ENCODE peak calls at places on chromosomes 12 and 14, in nine cellular contexts. I is MM.1S; V is uterus; J is foreskin keratinocyte; M is WERI-Rb-1; X is CD4-positive, alpha-beta memory T cell; S is left ventricle myocardium inferior; K is upper lobe of right lung; A is mammary epithelial cell. U is an unnamed sample. For H3K27me3, the result is how much of the 10 kb centered on the place peaks cover.

GRCh38 chr12:120369476-120370342 is 745 bp upstream of the MSI1 start:
- DNase-seq in I (no peak), V (no peak), J (no peak), M (no peak), X (no peak), S (no peak), K (no peak), A (no peak), U (no peak)

GRCh38 chr12:121531356-121531750 is 49.5 kb downstream of the KDM2B start:
- DNase-seq in I (no peak), V (no peak), J (no peak), M (no peak), X (no peak), S (no peak), K (no peak), A (no peak), U (no peak)

GRCh38 chr14:51095854-51096823 is 1.2 kb upstream of the TRIM9 start:
- DNase-seq in I (no peak), V (peak), J (peak), M (peak), X (no peak), S (no peak), K (no peak), A (peak), U (no peak)

GRCh38 chr14:104844306-104845032 is 20.6 kb upstream of the CEP170B start:
- DNase-seq in I (no peak), V (peak), J (no peak), M (no peak), X (no peak), S (no peak), K (peak), A (no peak), U (no peak)

GRCh38 chr12:58882796-58883195 is 37.5 kb downstream of the LRIG3 start:
- DNase-seq in I (no peak), V (no peak), J (no peak), M (no peak), X (no peak), S (no peak), K (no peak), A (no peak), U (no peak)

GRCh38 chr12:72214163-72214562 is 58.0 kb upstream of the TRHDE start:
- DNase-seq in I (no peak), V (no peak), J (no peak), M (no peak), X (no peak), S (no peak), K (no peak), A (no peak), U (no peak)

GRCh38 chr12:108342985-108343384 is 3.9 kb upstream of the CMKLR1 start:
- DNase-seq in I (no peak), V (no peak), J (no peak), M (no peak), X (no peak), S (no peak), K (no peak), A (no peak), U (no peak)

GRCh38 chr14:61322799-61323290 is 1.5 kb downstream of the PRKCH start:
- DNase-seq in I (no peak), V (no peak), J (peak), M (no peak), X (peak), S (no peak), K (no peak), A (peak), U (no peak)

GRCh38 chr14:36690301-36691020 is 28.8 kb downstream of the PAX9 start:
- DNase-seq in I (no peak), V (no peak), J (peak), M (no peak), X (no peak), S (no peak), K (no peak), A (peak), U (no peak)

GRCh38 chr12:69287556-69287955 is 48.2 kb downstream of the CPSF6 start:
- DNase-seq in I (no peak), V (no peak), J (no peak), M (no peak), X (no peak), S (no peak), K (no peak), A (no peak), U (no peak)

GRCh38 chr12:185197-185955 is 28.6 kb downstream of the SLC6A12 start:
- DNase-seq in I (no peak), V (no peak), J (no peak), M (peak), X (no peak), S (no peak), K (no peak), A (no peak), U (no peak)

GRCh38 chr14:103315368-103315911 is 18.6 kb upstream of the EIF5 start:
- DNase-seq in I (no peak), V (no peak), J (peak), M (no peak), X (no peak), S (no peak), K (no peak), A (peak), U (no peak)

GRCh38 chr12:104285740-104286537 is 17.6 kb upstream of the EID3 start:
- DNase-seq in I (no peak), V (no peak), J (peak), M (no peak), X (no peak), S (no peak), K (peak), A (peak), U (no peak)

GRCh38 chr14:105473033-105473676 is 1.5 kb upstream of the CRIP2 start:
- DNase-seq in I (no peak), V (no peak), J (no peak), M (no peak), X (no peak), S (peak), K (no peak), A (no peak), U (no peak)

GRCh38 chr12:15862840-15863239 is 19.3 kb upstream of the STRAP start:
- DNase-seq in I (no peak), V (no peak), J (no peak), M (no peak), X (no peak), S (no peak), K (no peak), A (no peak), U (no peak)

GRCh38 chr12:125518074-125518473 is 452.8 kb downstream of the AACS start:
- DNase-seq in I (no peak), V (no peak), J (no peak), M (no peak), X (no peak), S (no peak), K (no peak), A (no peak), U (no peak)

GRCh38 chr12:7369274-7369729 is 65.4 kb downstream of the ACSM4 start:
- DNase-seq in I (no peak), V (no peak), J (no peak), M (no peak), X (no peak), S (peak), K (no peak), A (peak), U (peak)

GRCh38 chr12:81888341-81888740 is 129.2 kb upstream of the PPFIA2 start:
- DNase-seq in I (no peak), V (no peak), J (no peak), M (no peak), X (no peak), S (no peak), K (no peak), A (no peak), U (no peak)

GRCh38 chr14:92542766-92543554 is 29.4 kb downstream of the RIN3 start:
- DNase-seq in I (no peak), V (no peak), J (no peak), M (no peak), X (no peak), S (no peak), K (no peak), A (no peak), U (no peak)

GRCh38 chr14:79809849-79810612 is 401.3 kb downstream of the DIO2 start:
- DNase-seq in I (peak), V (no peak), J (no peak), M (peak), X (no peak), S (no peak), K (no peak), A (no peak), U (no peak)

GRCh38 chr12:110355080-110355479 is 48.4 kb downstream of the ANAPC7 start:
- DNase-seq in I (peak), V (no peak), J (no peak), M (no peak), X (no peak), S (no peak), K (no peak), A (no peak), U (no peak)

GRCh38 chr14:48584031-48584430 is 908.6 kb upstream of the MDGA2 start:
- DNase-seq in I (no peak), V (no peak), J (no peak), M (no peak), X (no peak), S (no peak), K (no peak), A (peak), U (no peak)

GRCh38 chr12:122858591-122859302 is 23.5 kb downstream of the HIP1R start:
- DNase-seq in I (no peak), V (no peak), J (no peak), M (no peak), X (no peak), S (no peak), K (no peak), A (no peak), U (no peak)

GRCh38 chr12:31922341-31923062 is 36.7 kb upstream of the RESF1 start:
- DNase-seq in I (no peak), V (no peak), J (peak), M (no peak), X (no peak), S (no peak), K (no peak), A (peak), U (no peak)

GRCh38 chr12:98895086-98895651 is 250.1 kb downstream of the APAF1 start:
- DNase-seq in I (no peak), V (no peak), J (no peak), M (peak), X (no peak), S (no peak), K (no peak), A (no peak), U (no peak)

GRCh38 chr12:88052686-88053085 is 23.5 kb upstream of the C12orf50 start:
- DNase-seq in I (peak), V (no peak), J (peak), M (peak), X (no peak), S (no peak), K (no peak), A (peak), U (no peak)

GRCh38 chr12:32454075-32454474 is 54.7 kb downstream of the FGD4 start:
- DNase-seq in I (no peak), V (no peak), J (peak), M (no peak), X (no peak), S (no peak), K (no peak), A (peak), U (no peak)

GRCh38 chr12:49201595-49202295 is 12.9 kb upstream of the TUBA1A start:
- DNase-seq in I (no peak), V (peak), J (peak), M (no peak), X (no peak), S (no peak), K (no peak), A (peak), U (no peak)

GRCh38 chr12:64058541-64059321 is 163.4 kb downstream of the KICS2 start:
- DNase-seq in I (no peak), V (no peak), J (no peak), M (no peak), X (no peak), S (no peak), K (no peak), A (no peak), U (no peak)

GRCh38 chr12:57808351-57808750 is 10.2 kb downstream of the AVIL start:
- DNase-seq in I (no peak), V (no peak), J (no peak), M (no peak), X (no peak), S (no peak), K (no peak), A (no peak), U (no peak)

GRCh38 chr12:100199347-100200136 is 1.1 kb upstream of the ACTR6 start:
- DNase-seq in I (peak), V (peak), J (no peak), M (peak), X (peak), S (peak), K (peak), A (peak), U (no peak)

DNA sequence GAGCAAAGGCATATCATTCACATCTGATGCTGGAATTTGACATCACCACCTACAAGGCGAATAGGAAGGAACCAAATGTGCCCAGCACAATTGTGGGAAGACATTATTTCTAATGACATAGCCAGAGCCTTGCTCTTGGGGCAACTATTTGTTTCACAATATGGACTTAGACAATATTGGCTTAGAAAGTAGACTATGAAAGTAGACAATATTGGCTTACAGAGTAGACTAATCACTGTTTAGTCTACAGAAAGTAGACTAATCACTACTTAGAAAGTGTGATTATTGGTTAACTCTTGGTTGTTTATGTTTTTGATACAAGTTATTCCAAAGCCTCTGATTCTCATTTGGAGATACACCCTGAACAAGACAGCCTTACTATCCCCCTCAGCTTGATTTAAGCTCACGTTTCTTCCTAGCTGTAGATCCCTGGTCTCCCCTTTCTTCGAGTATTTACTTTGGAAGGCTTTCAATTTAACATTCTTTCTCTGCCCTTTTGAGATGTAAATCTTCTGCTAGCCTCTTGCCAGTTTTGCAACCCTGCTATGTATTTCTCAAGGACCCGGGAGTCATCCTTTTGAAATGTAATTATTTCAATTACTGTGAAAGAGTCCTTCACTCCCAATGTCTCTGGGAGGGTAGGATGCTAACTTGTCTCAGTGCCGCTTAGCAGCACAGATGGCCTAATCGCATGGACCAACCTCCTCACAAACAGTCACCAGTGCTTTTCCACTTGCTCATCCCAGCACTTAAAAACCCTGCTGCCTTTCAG is 843.2 kb downstream of the GALC start:
- DNase-seq in I (no peak), V (no peak), J (no peak), M (no peak), X (no peak), S (no peak), K (no peak), A (peak), U (peak)
- H3K27me3 ChIP-seq in I (under half), V (under half), J (under half), M (under half), X (under half), S (under half), K (under half), A (under half), U (under half)

GRCh38 chr12:26125451-26126339 is 858 bp upstream of the BHLHE41 start:
- DNase-seq in I (peak), V (peak), J (peak), M (peak), X (no peak), S (peak), K (peak), A (peak), U (no peak)

GRCh38 chr12:26121841-26122680 is 2.8 kb downstream of the BHLHE41 start:
- DNase-seq in I (peak), V (no peak), J (no peak), M (peak), X (no peak), S (peak), K (peak), A (no peak), U (no peak)

GRCh38 chr12:26124491-26125450 is at the start of gene BHLHE41:
- DNase-seq in I (peak), V (peak), J (no peak), M (peak), X (no peak), S (peak), K (peak), A (peak), U (no peak)

GRCh38 chr12:26122681-26123481 is 2.0 kb downstream of the BHLHE41 start:
- DNase-seq in I (peak), V (peak), J (peak), M (peak), X (no peak), S (peak), K (peak), A (peak), U (no peak)

GRCh38 chr12:26123482-26123980 is 1.3 kb downstream of the BHLHE41 start:
- DNase-seq in I (peak), V (no peak), J (no peak), M (no peak), X (no peak), S (no peak), K (no peak), A (no peak), U (no peak)
- H3K27me3 ChIP-seq in I (under half), V (under half), J (half or more), M (half or more), X (under half), S (under half), K (half or more), A (under half), U (under half)

GRCh38 chr12:54127538-54128259 is 61.1 kb downstream of the SMUG1 start:
- DNase-seq in I (no peak), V (no peak), J (no peak), M (no peak), X (no peak), S (no peak), K (no peak), A (no peak), U (no peak)
- H3K27me3 ChIP-seq in I (under half), V (under half), J (under half), M (under half), X (under half), S (half or more), K (under half), A (under half), U (under half)

GRCh38 chr14:99806841-99807240 is 13.6 kb downstream of the EML1 start:
- DNase-seq in I (no peak), V (peak), J (no peak), M (no peak), X (no peak), S (no peak), K (no peak), A (no peak), U (no peak)

GRCh38 chr14:99806040-99806439 is 12.8 kb downstream of the EML1 start:
- DNase-seq in I (no peak), V (peak), J (no peak), M (no peak), X (no peak), S (no peak), K (no peak), A (no peak), U (no peak)

GRCh38 chr14:99808515-99808914 is 15.3 kb downstream of the EML1 start:
- DNase-seq in I (no peak), V (peak), J (no peak), M (no peak), X (no peak), S (no peak), K (no peak), A (no peak), U (no peak)

GRCh38 chr14:99808133-99808505 is 14.9 kb downstream of the EML1 start:
- DNase-seq in I (no peak), V (peak), J (no peak), M (no peak), X (no peak), S (no peak), K (no peak), A (no peak), U (no peak)

DNA sequence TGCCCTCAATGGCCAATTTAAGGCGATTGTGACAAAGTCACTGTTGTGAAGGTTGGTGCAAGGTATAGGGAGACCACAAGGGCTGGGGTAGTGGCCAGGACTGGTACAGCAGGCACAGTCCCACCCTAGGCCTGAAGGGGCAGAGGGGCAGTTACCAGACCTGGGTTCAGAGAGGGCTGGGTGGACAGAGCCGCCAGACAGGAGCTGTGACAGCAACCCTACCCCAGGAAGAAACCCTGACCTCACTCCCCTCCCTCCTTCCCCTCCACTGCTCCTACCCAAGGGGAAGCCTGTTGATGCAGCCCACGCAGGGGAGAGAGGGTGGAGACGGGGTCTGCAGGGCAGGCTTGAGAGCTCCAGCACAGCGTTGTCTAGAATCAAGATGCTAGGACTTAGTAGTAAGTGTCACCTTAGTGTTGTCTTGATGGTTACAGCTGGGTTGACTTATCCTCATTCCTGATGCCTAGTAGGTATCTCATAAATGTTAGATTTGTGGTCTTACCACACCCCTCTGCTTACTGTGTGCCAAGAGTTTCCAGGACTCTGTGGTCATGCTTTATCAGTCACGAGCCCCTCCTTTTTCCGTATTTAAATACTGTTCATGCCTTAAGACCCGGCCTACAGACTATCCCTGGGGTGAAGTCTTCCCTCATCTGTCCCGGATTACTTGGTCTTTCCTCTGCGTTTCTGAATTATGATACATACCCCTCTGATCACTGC is 14.4 kb downstream of the EML1 start:
- DNase-seq in I (no peak), V (peak), J (no peak), M (no peak), X (no peak), S (no peak), K (no peak), A (no peak), U (no peak)
- H3K27me3 ChIP-seq in I (under half), V (under half), J (half or more), M (under half), X (under half), S (under half), K (under half), A (under half), U (under half)